ENCODE peak calls at places on chromosomes 11 and 22, in six cellular contexts. One of them, this sample, is unnamed.

GRCh38 chr11:3604169-3604568 is 37.6 kb downstream of the ART5 start:
- DNase-seq in K562: no peak
- DNase-seq in H1: no peak
- DNase-seq in A549: no peak
- DNase-seq in HepG2: no peak
- DNase-seq in endothelial cell of umbilical vein: no peak
- DNase-seq in this sample: no peak

GRCh38 chr11:3824714-3825472 is 15.9 kb downstream of the RHOG start:
- DNase-seq in A549: peak; percentile 81
- DNase-seq in endothelial cell of umbilical vein: peak; percentile 44
- DNase-seq in H1: peak; percentile 75
- DNase-seq in HepG2: peak; percentile 69
- DNase-seq in K562: peak; percentile 96
- DNase-seq in this sample: peak; percentile 94

GRCh38 chr11:47468598-47469214 is 19.8 kb upstream of the RAPSN start:
- DNase-seq in endothelial cell of umbilical vein: no peak
- DNase-seq in A549: no peak
- DNase-seq in K562: no peak
- DNase-seq in HepG2: no peak
- DNase-seq in H1: no peak
- DNase-seq in this sample: no peak

GRCh38 chr11:120801801-120802689 is 221.9 kb upstream of the TBCEL start:
- DNase-seq in HepG2: peak; percentile 28
- DNase-seq in K562: peak; percentile 60
- DNase-seq in A549: peak; percentile 50
- DNase-seq in H1: peak; percentile 25
- DNase-seq in endothelial cell of umbilical vein: peak; percentile 58
- DNase-seq in this sample: peak; percentile 83

GRCh38 chr11:45266693-45267451 is 19.3 kb downstream of the SYT13 start:
- DNase-seq in K562: peak; percentile 62
- DNase-seq in H1: no peak
- DNase-seq in endothelial cell of umbilical vein: no peak
- DNase-seq in A549: no peak
- DNase-seq in HepG2: peak; percentile 5
- DNase-seq in this sample: peak; percentile 86

GRCh38 chr11:118996926-118997626 is 862 bp upstream of the CENATAC start:
- DNase-seq in endothelial cell of umbilical vein: peak; percentile 22
- DNase-seq in H1: no peak
- DNase-seq in HepG2: peak; percentile 48
- DNase-seq in A549: peak; percentile 65
- DNase-seq in K562: peak; percentile 60
- DNase-seq in this sample: no peak

GRCh38 chr11:119028346-119029068 is 2.2 kb downstream of the SLC37A4 start:
- DNase-seq in HepG2: no peak
- DNase-seq in endothelial cell of umbilical vein: no peak
- DNase-seq in A549: no peak
- DNase-seq in K562: no peak
- DNase-seq in H1: no peak
- DNase-seq in this sample: no peak

GRCh38 chr11:69383372-69383771 is 89.4 kb downstream of the MYEOV start:
- DNase-seq in H1: no peak
- DNase-seq in endothelial cell of umbilical vein: no peak
- DNase-seq in K562: no peak
- DNase-seq in A549: no peak
- DNase-seq in HepG2: no peak
- DNase-seq in this sample: no peak

GRCh38 chr11:58573451-58574104 is 2.1 kb downstream of the LPXN start:
- DNase-seq in endothelial cell of umbilical vein: peak; percentile 74
- DNase-seq in A549: peak; percentile 24
- DNase-seq in HepG2: no peak
- DNase-seq in K562: no peak
- DNase-seq in H1: no peak
- DNase-seq in this sample: no peak

GRCh38 chr11:46690702-46691101 is 9.7 kb downstream of the ARHGAP1 start:
- DNase-seq in K562: no peak
- DNase-seq in endothelial cell of umbilical vein: no peak
- DNase-seq in HepG2: peak; percentile 44
- DNase-seq in A549: no peak
- DNase-seq in H1: no peak
- DNase-seq in this sample: no peak

GRCh38 chr22:43314611-43315010 is 28.6 kb downstream of the SCUBE1 start:
- DNase-seq in K562: no peak
- DNase-seq in endothelial cell of umbilical vein: no peak
- DNase-seq in HepG2: no peak
- DNase-seq in H1: no peak
- DNase-seq in A549: no peak
- DNase-seq in this sample: no peak

GRCh38 chr22:17258015-17258827 is 39.0 kb upstream of the ADA2 start:
- DNase-seq in endothelial cell of umbilical vein: no peak
- DNase-seq in K562: peak; percentile 39
- DNase-seq in A549: no peak
- DNase-seq in H1: no peak
- DNase-seq in HepG2: no peak
- DNase-seq in this sample: peak; percentile 76

GRCh38 chr11:2310073-2310785 is 8.4 kb downstream of the TSPAN32 start:
- DNase-seq in H1: no peak
- DNase-seq in endothelial cell of umbilical vein: no peak
- DNase-seq in A549: no peak
- DNase-seq in K562: no peak
- DNase-seq in HepG2: no peak
- DNase-seq in this sample: no peak

GRCh38 chr11:10348650-10349280 is 43.9 kb downstream of the ADM start:
- DNase-seq in H1: no peak
- DNase-seq in endothelial cell of umbilical vein: no peak
- DNase-seq in A549: no peak
- DNase-seq in HepG2: peak; percentile 15
- DNase-seq in K562: no peak
- DNase-seq in this sample: no peak

GRCh38 chr22:30210235-30210831 is 36.2 kb downstream of the LIF start:
- DNase-seq in H1: no peak
- DNase-seq in A549: peak; percentile 68
- DNase-seq in K562: no peak
- DNase-seq in endothelial cell of umbilical vein: no peak
- DNase-seq in HepG2: peak; percentile 89
- DNase-seq in this sample: no peak

DNA sequence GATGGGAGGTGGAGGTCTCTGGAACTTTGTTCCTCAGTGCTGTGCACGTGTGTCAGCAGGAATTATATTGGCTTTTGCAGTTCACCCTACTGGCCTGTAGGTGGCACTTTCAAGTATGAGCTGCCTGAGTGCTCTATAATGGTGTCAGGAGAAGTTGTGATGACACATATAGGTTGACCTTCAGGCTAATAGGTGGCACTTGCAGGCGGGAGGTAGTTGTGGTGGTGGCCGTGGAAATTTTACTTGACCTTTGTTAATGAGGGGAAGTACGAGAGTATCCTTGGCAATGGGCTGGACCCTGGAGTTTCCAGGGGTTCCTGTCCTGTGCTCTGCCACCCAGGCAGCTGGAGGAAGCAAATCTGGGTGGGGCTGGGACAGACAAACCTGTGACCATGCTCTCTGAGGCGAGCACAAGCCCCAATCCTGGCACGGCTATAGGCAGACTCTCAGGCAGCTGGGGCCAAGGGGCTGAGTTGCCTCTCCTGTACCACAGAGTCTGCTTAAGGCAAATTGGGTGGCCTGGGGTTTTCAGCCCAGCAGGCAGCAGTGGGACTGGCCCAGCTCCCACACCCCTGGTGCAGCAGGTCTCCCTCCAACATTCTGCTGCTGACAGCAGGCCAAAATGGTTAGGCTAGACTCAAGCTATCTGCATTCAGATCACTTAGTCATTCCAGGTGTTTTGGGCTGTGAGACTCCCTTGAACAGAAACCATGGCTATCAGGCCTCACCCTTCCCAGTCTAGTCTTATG is 147.5 kb upstream of the CTSC start:
- DNase-seq in H1: no peak
- DNase-seq in K562: peak; percentile 81
- DNase-seq in endothelial cell of umbilical vein: peak; percentile 37
- DNase-seq in A549: peak; percentile 36
- DNase-seq in HepG2: peak; percentile 50
- DNase-seq in this sample: peak; percentile 53
- TF ChIP-seq JUN in H1: no peak
- TF ChIP-seq JUN in K562: no peak
- TF ChIP-seq JUN in endothelial cell of umbilical vein: no peak
- TF ChIP-seq JUN in A549: no peak
- TF ChIP-seq JUN in HepG2: no peak
- TF ChIP-seq JUN in this sample: no peak

GRCh38 chr11:66327171-66328035 is 8.8 kb downstream of the RIN1 start:
- DNase-seq in H1: no peak
- DNase-seq in endothelial cell of umbilical vein: no peak
- DNase-seq in A549: no peak
- DNase-seq in K562: no peak
- DNase-seq in HepG2: no peak
- DNase-seq in this sample: no peak
- TF ChIP-seq JUN in H1: no peak
- TF ChIP-seq JUN in endothelial cell of umbilical vein: no peak
- TF ChIP-seq JUN in A549: no peak
- TF ChIP-seq JUN in K562: no peak
- TF ChIP-seq JUN in HepG2: no peak
- TF ChIP-seq JUN in this sample: no peak

DNA sequence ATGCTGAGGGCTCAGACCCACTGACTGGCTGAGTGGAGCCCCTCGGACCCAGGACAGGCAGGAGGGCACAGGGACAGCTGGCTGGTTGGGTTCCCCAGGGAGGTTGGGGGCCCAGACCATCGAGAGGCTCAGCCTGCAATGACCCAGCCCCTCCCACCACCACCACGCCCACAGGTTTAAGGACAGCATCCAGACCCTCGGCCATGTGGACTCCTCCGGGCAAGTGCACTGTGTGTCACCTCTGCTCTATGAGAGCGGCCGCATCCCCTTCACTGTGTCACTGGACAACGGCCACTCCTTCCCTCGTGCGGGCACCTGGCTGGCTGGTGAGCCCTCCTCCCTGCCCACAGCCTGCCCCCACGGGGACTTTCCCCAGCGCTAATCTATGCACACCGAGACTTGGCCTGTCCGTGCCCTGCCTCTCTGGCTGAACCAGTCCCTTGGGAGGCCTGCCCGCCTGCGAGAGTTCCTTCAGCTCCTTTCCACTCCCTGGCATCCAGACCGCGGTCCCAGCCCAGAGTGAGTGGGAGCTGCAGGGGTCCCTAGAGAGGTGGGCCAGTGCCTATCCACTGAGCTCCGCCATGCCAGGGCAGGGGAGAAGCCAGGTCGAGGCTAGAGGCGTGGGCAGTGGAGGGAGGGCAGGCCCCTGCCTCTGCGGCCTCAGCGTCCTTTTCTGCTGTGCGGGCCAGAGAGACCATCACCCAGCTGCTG is 2.2 kb downstream of the SUSD2 start:
- DNase-seq in A549: no peak
- DNase-seq in HepG2: no peak
- DNase-seq in endothelial cell of umbilical vein: no peak
- DNase-seq in K562: no peak
- DNase-seq in H1: no peak
- DNase-seq in this sample: no peak
- TF ChIP-seq JUN in A549: no peak
- TF ChIP-seq JUN in HepG2: no peak
- TF ChIP-seq JUN in endothelial cell of umbilical vein: no peak
- TF ChIP-seq JUN in K562: no peak
- TF ChIP-seq JUN in H1: no peak
- TF ChIP-seq JUN in this sample: no peak

DNA sequence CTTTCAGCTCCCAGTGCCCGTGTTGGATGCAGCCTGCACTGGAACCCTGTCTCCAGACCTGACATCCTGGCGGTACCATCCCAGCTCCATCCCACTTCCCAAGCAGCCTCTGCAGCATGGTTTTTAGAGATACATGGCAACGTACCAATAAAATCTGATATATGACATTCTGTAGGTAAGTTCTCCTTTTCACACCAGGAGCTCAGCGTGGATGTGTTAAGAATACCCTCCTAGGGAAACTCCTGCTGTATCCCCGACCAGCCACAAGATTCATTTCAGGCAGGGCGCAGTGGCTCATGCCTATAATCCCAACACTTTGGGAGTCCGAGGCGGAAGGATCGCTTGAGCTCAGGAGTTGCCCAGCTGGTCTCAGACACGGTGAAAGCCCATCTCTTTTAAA is 15.4 kb downstream of the APOL5 start:
- DNase-seq in A549: no peak
- DNase-seq in H1: no peak
- DNase-seq in HepG2: no peak
- DNase-seq in K562: no peak
- DNase-seq in endothelial cell of umbilical vein: no peak
- DNase-seq in this sample: no peak
- TF ChIP-seq JUN in A549: no peak
- TF ChIP-seq JUN in H1: no peak
- TF ChIP-seq JUN in HepG2: no peak
- TF ChIP-seq JUN in K562: no peak
- TF ChIP-seq JUN in endothelial cell of umbilical vein: no peak
- TF ChIP-seq JUN in this sample: no peak

GRCh38 chr22:27588273-27588672 is 213.3 kb downstream of the MN1 start:
- DNase-seq in HepG2: no peak
- DNase-seq in K562: no peak
- DNase-seq in H1: no peak
- DNase-seq in A549: no peak
- DNase-seq in endothelial cell of umbilical vein: no peak
- DNase-seq in this sample: no peak
- TF ChIP-seq JUN in HepG2: no peak
- TF ChIP-seq JUN in K562: no peak
- TF ChIP-seq JUN in H1: no peak
- TF ChIP-seq JUN in A549: no peak
- TF ChIP-seq JUN in endothelial cell of umbilical vein: no peak
- TF ChIP-seq JUN in this sample: no peak

GRCh38 chr11:117950999-117951961 is 22.1 kb upstream of the TMPRSS13 start:
- DNase-seq in endothelial cell of umbilical vein: no peak
- DNase-seq in K562: no peak
- DNase-seq in HepG2: no peak
- DNase-seq in H1: no peak
- DNase-seq in A549: no peak
- DNase-seq in this sample: no peak
- TF ChIP-seq JUN in endothelial cell of umbilical vein: no peak
- TF ChIP-seq JUN in K562: no peak
- TF ChIP-seq JUN in HepG2: no peak
- TF ChIP-seq JUN in H1: no peak
- TF ChIP-seq JUN in A549: no peak
- TF ChIP-seq JUN in this sample: no peak

DNA sequence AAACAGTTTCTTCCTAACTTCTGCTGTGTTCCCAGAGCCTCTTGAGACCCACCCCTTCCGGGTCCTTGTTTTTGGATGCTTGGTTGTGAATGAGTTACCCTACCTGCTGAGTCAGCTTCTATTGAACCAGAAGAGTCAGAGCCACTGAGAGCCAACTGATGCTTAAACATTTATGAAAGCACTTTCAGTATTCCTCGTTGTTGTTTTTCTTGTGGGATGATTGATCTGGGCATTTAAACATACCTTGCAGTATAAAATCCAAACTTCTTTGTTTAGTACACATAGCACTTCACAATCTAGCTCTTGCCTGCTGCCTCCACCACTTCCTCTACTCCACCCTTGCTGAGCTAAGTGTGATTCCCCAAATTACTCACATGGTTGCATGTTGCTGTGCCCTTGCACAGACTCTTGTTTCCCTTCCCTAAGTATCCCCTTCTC is 5.5 kb downstream of the PRSS23 start:
- DNase-seq in K562: no peak
- DNase-seq in H1: no peak
- DNase-seq in A549: no peak
- DNase-seq in endothelial cell of umbilical vein: peak; percentile 24
- DNase-seq in HepG2: no peak
- DNase-seq in this sample: no peak
- TF ChIP-seq JUN in K562: no peak
- TF ChIP-seq JUN in H1: no peak
- TF ChIP-seq JUN in A549: no peak
- TF ChIP-seq JUN in endothelial cell of umbilical vein: no peak
- TF ChIP-seq JUN in HepG2: no peak
- TF ChIP-seq JUN in this sample: no peak